ENCODE peak calls at places on chromosomes 2 and 18, in eight cellular contexts. One of them, this sample, is unnamed.

GRCh38 chr2:31337860-31338259 is 76.7 kb downstream of the XDH start:
- DNase-seq in activated T-helper 2 cell treated with anti-CD3 and anti-CD28 coated beads, Interferon-gamma antibody, Interleukin-2, Interleukin-4, amounts not matched to agents 10 μg/mL and 5 μg/mL and 100 μg/mL, durations not matched to agents 14 hours and 24 hours and 36 hours: no peak
- DNase-seq in epithelial cell of prostate: peak; percentile 75
- DNase-seq in iris pigment epithelial cell: peak; percentile 87
- DNase-seq in nephron progenitor cell: no peak
- DNase-seq in cardiac septum: no peak
- DNase-seq in D341Med: no peak
- DNase-seq in activated effector memory CD4-positive, alpha-beta T cell treated with anti-CD3 and anti-CD28 coated beads, Interleukin-2, amount 50 U/mL, for 16 hours: no peak
- DNase-seq in this sample: no peak

GRCh38 chr2:120442923-120443571 is 97.1 kb downstream of the INHBB start:
- DNase-seq in activated T-helper 2 cell treated with anti-CD3 and anti-CD28 coated beads, Interferon-gamma antibody, Interleukin-2, Interleukin-4, amounts not matched to agents 10 μg/mL and 5 μg/mL and 100 μg/mL, durations not matched to agents 14 hours and 24 hours and 36 hours: peak; percentile 21
- DNase-seq in epithelial cell of prostate: no peak
- DNase-seq in iris pigment epithelial cell: no peak
- DNase-seq in nephron progenitor cell: peak; percentile 76
- DNase-seq in cardiac septum: peak; percentile 74
- DNase-seq in D341Med: no peak
- DNase-seq in activated effector memory CD4-positive, alpha-beta T cell treated with anti-CD3 and anti-CD28 coated beads, Interleukin-2, amount 50 U/mL, for 16 hours: peak; percentile 62
- DNase-seq in this sample: no peak

GRCh38 chr2:54208364-54209240 is 47.4 kb downstream of the TSPYL6 start:
- DNase-seq in activated T-helper 2 cell treated with anti-CD3 and anti-CD28 coated beads, Interferon-gamma antibody, Interleukin-2, Interleukin-4, amounts not matched to agents 10 μg/mL and 5 μg/mL and 100 μg/mL, durations not matched to agents 14 hours and 24 hours and 36 hours: no peak
- DNase-seq in epithelial cell of prostate: no peak
- DNase-seq in iris pigment epithelial cell: peak; percentile 70
- DNase-seq in nephron progenitor cell: no peak
- DNase-seq in cardiac septum: no peak
- DNase-seq in D341Med: no peak
- DNase-seq in activated effector memory CD4-positive, alpha-beta T cell treated with anti-CD3 and anti-CD28 coated beads, Interleukin-2, amount 50 U/mL, for 16 hours: no peak
- DNase-seq in this sample: no peak

GRCh38 chr2:239548491-239548890 is 147.7 kb upstream of the HDAC4 start:
- DNase-seq in activated T-helper 2 cell treated with anti-CD3 and anti-CD28 coated beads, Interferon-gamma antibody, Interleukin-2, Interleukin-4, amounts not matched to agents 10 μg/mL and 5 μg/mL and 100 μg/mL, durations not matched to agents 14 hours and 24 hours and 36 hours: peak; percentile 37
- DNase-seq in epithelial cell of prostate: peak; percentile 14
- DNase-seq in iris pigment epithelial cell: no peak
- DNase-seq in nephron progenitor cell: peak; percentile 20
- DNase-seq in cardiac septum: no peak
- DNase-seq in D341Med: no peak
- DNase-seq in activated effector memory CD4-positive, alpha-beta T cell treated with anti-CD3 and anti-CD28 coated beads, Interleukin-2, amount 50 U/mL, for 16 hours: peak; percentile 85
- DNase-seq in this sample: peak; percentile 61

GRCh38 chr2:218997730-218998129 is 4.5 kb upstream of the CRYBA2 start:
- DNase-seq in activated T-helper 2 cell treated with anti-CD3 and anti-CD28 coated beads, Interferon-gamma antibody, Interleukin-2, Interleukin-4, amounts not matched to agents 10 μg/mL and 5 μg/mL and 100 μg/mL, durations not matched to agents 14 hours and 24 hours and 36 hours: no peak
- DNase-seq in epithelial cell of prostate: no peak
- DNase-seq in iris pigment epithelial cell: no peak
- DNase-seq in nephron progenitor cell: no peak
- DNase-seq in cardiac septum: no peak
- DNase-seq in D341Med: no peak
- DNase-seq in activated effector memory CD4-positive, alpha-beta T cell treated with anti-CD3 and anti-CD28 coated beads, Interleukin-2, amount 50 U/mL, for 16 hours: no peak
- DNase-seq in this sample: no peak

GRCh38 chr2:132651115-132652099 is 18.6 kb downstream of the LYPD1 start:
- DNase-seq in activated T-helper 2 cell treated with anti-CD3 and anti-CD28 coated beads, Interferon-gamma antibody, Interleukin-2, Interleukin-4, amounts not matched to agents 10 μg/mL and 5 μg/mL and 100 μg/mL, durations not matched to agents 14 hours and 24 hours and 36 hours: no peak
- DNase-seq in epithelial cell of prostate: no peak
- DNase-seq in iris pigment epithelial cell: peak; percentile 70
- DNase-seq in nephron progenitor cell: peak; percentile 42
- DNase-seq in cardiac septum: no peak
- DNase-seq in D341Med: peak; percentile 36
- DNase-seq in activated effector memory CD4-positive, alpha-beta T cell treated with anti-CD3 and anti-CD28 coated beads, Interleukin-2, amount 50 U/mL, for 16 hours: no peak
- DNase-seq in this sample: no peak

GRCh38 chr2:96409543-96410184 is 74.1 kb downstream of the NCAPH start:
- DNase-seq in activated T-helper 2 cell treated with anti-CD3 and anti-CD28 coated beads, Interferon-gamma antibody, Interleukin-2, Interleukin-4, amounts not matched to agents 10 μg/mL and 5 μg/mL and 100 μg/mL, durations not matched to agents 14 hours and 24 hours and 36 hours: no peak
- DNase-seq in epithelial cell of prostate: no peak
- DNase-seq in iris pigment epithelial cell: no peak
- DNase-seq in nephron progenitor cell: no peak
- DNase-seq in cardiac septum: no peak
- DNase-seq in D341Med: peak; percentile 39
- DNase-seq in activated effector memory CD4-positive, alpha-beta T cell treated with anti-CD3 and anti-CD28 coated beads, Interleukin-2, amount 50 U/mL, for 16 hours: no peak
- DNase-seq in this sample: no peak

GRCh38 chr18:11849845-11850747 is 1.1 kb upstream of the CHMP1B start:
- DNase-seq in activated T-helper 2 cell treated with anti-CD3 and anti-CD28 coated beads, Interferon-gamma antibody, Interleukin-2, Interleukin-4, amounts not matched to agents 10 μg/mL and 5 μg/mL and 100 μg/mL, durations not matched to agents 14 hours and 24 hours and 36 hours: peak; percentile 36
- DNase-seq in epithelial cell of prostate: peak; percentile 62
- DNase-seq in iris pigment epithelial cell: peak; percentile 94
- DNase-seq in nephron progenitor cell: peak; percentile 26
- DNase-seq in cardiac septum: peak; percentile 80
- DNase-seq in D341Med: no peak
- DNase-seq in activated effector memory CD4-positive, alpha-beta T cell treated with anti-CD3 and anti-CD28 coated beads, Interleukin-2, amount 50 U/mL, for 16 hours: peak; percentile 86
- DNase-seq in this sample: peak; percentile 95

GRCh38 chr2:181318504-181319280 is 138.5 kb upstream of the ITGA4 start:
- DNase-seq in activated T-helper 2 cell treated with anti-CD3 and anti-CD28 coated beads, Interferon-gamma antibody, Interleukin-2, Interleukin-4, amounts not matched to agents 10 μg/mL and 5 μg/mL and 100 μg/mL, durations not matched to agents 14 hours and 24 hours and 36 hours: no peak
- DNase-seq in epithelial cell of prostate: no peak
- DNase-seq in iris pigment epithelial cell: no peak
- DNase-seq in nephron progenitor cell: no peak
- DNase-seq in cardiac septum: no peak
- DNase-seq in D341Med: no peak
- DNase-seq in activated effector memory CD4-positive, alpha-beta T cell treated with anti-CD3 and anti-CD28 coated beads, Interleukin-2, amount 50 U/mL, for 16 hours: no peak
- DNase-seq in this sample: no peak

GRCh38 chr18:32373995-32374394 is 96.7 kb downstream of the GAREM1 start:
- DNase-seq in activated T-helper 2 cell treated with anti-CD3 and anti-CD28 coated beads, Interferon-gamma antibody, Interleukin-2, Interleukin-4, amounts not matched to agents 10 μg/mL and 5 μg/mL and 100 μg/mL, durations not matched to agents 14 hours and 24 hours and 36 hours: no peak
- DNase-seq in epithelial cell of prostate: no peak
- DNase-seq in iris pigment epithelial cell: peak; percentile 78
- DNase-seq in nephron progenitor cell: no peak
- DNase-seq in cardiac septum: no peak
- DNase-seq in D341Med: peak; percentile 44
- DNase-seq in activated effector memory CD4-positive, alpha-beta T cell treated with anti-CD3 and anti-CD28 coated beads, Interleukin-2, amount 50 U/mL, for 16 hours: no peak
- DNase-seq in this sample: no peak

GRCh38 chr2:240419321-240419720 is 16.1 kb upstream of the GPC1 start:
- DNase-seq in activated T-helper 2 cell treated with anti-CD3 and anti-CD28 coated beads, Interferon-gamma antibody, Interleukin-2, Interleukin-4, amounts not matched to agents 10 μg/mL and 5 μg/mL and 100 μg/mL, durations not matched to agents 14 hours and 24 hours and 36 hours: no peak
- DNase-seq in epithelial cell of prostate: no peak
- DNase-seq in iris pigment epithelial cell: no peak
- DNase-seq in nephron progenitor cell: no peak
- DNase-seq in cardiac septum: no peak
- DNase-seq in D341Med: peak; percentile 4
- DNase-seq in activated effector memory CD4-positive, alpha-beta T cell treated with anti-CD3 and anti-CD28 coated beads, Interleukin-2, amount 50 U/mL, for 16 hours: no peak
- DNase-seq in this sample: peak; percentile 33

GRCh38 chr2:216242365-216242764 is 129.9 kb downstream of the MARCHF4 start:
- DNase-seq in activated T-helper 2 cell treated with anti-CD3 and anti-CD28 coated beads, Interferon-gamma antibody, Interleukin-2, Interleukin-4, amounts not matched to agents 10 μg/mL and 5 μg/mL and 100 μg/mL, durations not matched to agents 14 hours and 24 hours and 36 hours: no peak
- DNase-seq in epithelial cell of prostate: no peak
- DNase-seq in iris pigment epithelial cell: no peak
- DNase-seq in nephron progenitor cell: no peak
- DNase-seq in cardiac septum: no peak
- DNase-seq in D341Med: peak; percentile 53
- DNase-seq in activated effector memory CD4-positive, alpha-beta T cell treated with anti-CD3 and anti-CD28 coated beads, Interleukin-2, amount 50 U/mL, for 16 hours: no peak
- DNase-seq in this sample: no peak

GRCh38 chr2:238738917-238739316 is 109.0 kb upstream of the TWIST2 start:
- DNase-seq in activated T-helper 2 cell treated with anti-CD3 and anti-CD28 coated beads, Interferon-gamma antibody, Interleukin-2, Interleukin-4, amounts not matched to agents 10 μg/mL and 5 μg/mL and 100 μg/mL, durations not matched to agents 14 hours and 24 hours and 36 hours: no peak
- DNase-seq in epithelial cell of prostate: no peak
- DNase-seq in iris pigment epithelial cell: no peak
- DNase-seq in nephron progenitor cell: no peak
- DNase-seq in cardiac septum: no peak
- DNase-seq in D341Med: no peak
- DNase-seq in activated effector memory CD4-positive, alpha-beta T cell treated with anti-CD3 and anti-CD28 coated beads, Interleukin-2, amount 50 U/mL, for 16 hours: no peak
- DNase-seq in this sample: no peak

GRCh38 chr2:84285056-84285747 is 173.9 kb downstream of the SUCLG1 start:
- DNase-seq in activated T-helper 2 cell treated with anti-CD3 and anti-CD28 coated beads, Interferon-gamma antibody, Interleukin-2, Interleukin-4, amounts not matched to agents 10 μg/mL and 5 μg/mL and 100 μg/mL, durations not matched to agents 14 hours and 24 hours and 36 hours: no peak
- DNase-seq in epithelial cell of prostate: peak; percentile 48
- DNase-seq in iris pigment epithelial cell: no peak
- DNase-seq in nephron progenitor cell: no peak
- DNase-seq in cardiac septum: no peak
- DNase-seq in D341Med: no peak
- DNase-seq in activated effector memory CD4-positive, alpha-beta T cell treated with anti-CD3 and anti-CD28 coated beads, Interleukin-2, amount 50 U/mL, for 16 hours: no peak
- DNase-seq in this sample: no peak

GRCh38 chr2:233386382-233387041 is 32.2 kb downstream of the DGKD start:
- DNase-seq in activated T-helper 2 cell treated with anti-CD3 and anti-CD28 coated beads, Interferon-gamma antibody, Interleukin-2, Interleukin-4, amounts not matched to agents 10 μg/mL and 5 μg/mL and 100 μg/mL, durations not matched to agents 14 hours and 24 hours and 36 hours: no peak
- DNase-seq in epithelial cell of prostate: peak; percentile 6
- DNase-seq in iris pigment epithelial cell: peak; percentile 55
- DNase-seq in nephron progenitor cell: no peak
- DNase-seq in cardiac septum: no peak
- DNase-seq in D341Med: no peak
- DNase-seq in activated effector memory CD4-positive, alpha-beta T cell treated with anti-CD3 and anti-CD28 coated beads, Interleukin-2, amount 50 U/mL, for 16 hours: no peak
- DNase-seq in this sample: no peak

GRCh38 chr2:184685999-184686841 is 87.9 kb downstream of the ZNF804A start:
- DNase-seq in activated T-helper 2 cell treated with anti-CD3 and anti-CD28 coated beads, Interferon-gamma antibody, Interleukin-2, Interleukin-4, amounts not matched to agents 10 μg/mL and 5 μg/mL and 100 μg/mL, durations not matched to agents 14 hours and 24 hours and 36 hours: no peak
- DNase-seq in epithelial cell of prostate: peak; percentile 1
- DNase-seq in iris pigment epithelial cell: peak; percentile 70
- DNase-seq in nephron progenitor cell: no peak
- DNase-seq in cardiac septum: no peak
- DNase-seq in D341Med: no peak
- DNase-seq in activated effector memory CD4-positive, alpha-beta T cell treated with anti-CD3 and anti-CD28 coated beads, Interleukin-2, amount 50 U/mL, for 16 hours: no peak
- DNase-seq in this sample: no peak

GRCh38 chr2:111042772-111043771 is 77.6 kb upstream of the BCL2L11 start:
- DNase-seq in activated T-helper 2 cell treated with anti-CD3 and anti-CD28 coated beads, Interferon-gamma antibody, Interleukin-2, Interleukin-4, amounts not matched to agents 10 μg/mL and 5 μg/mL and 100 μg/mL, durations not matched to agents 14 hours and 24 hours and 36 hours: no peak
- DNase-seq in epithelial cell of prostate: no peak
- DNase-seq in iris pigment epithelial cell: no peak
- DNase-seq in nephron progenitor cell: no peak
- DNase-seq in cardiac septum: no peak
- DNase-seq in D341Med: no peak
- DNase-seq in activated effector memory CD4-positive, alpha-beta T cell treated with anti-CD3 and anti-CD28 coated beads, Interleukin-2, amount 50 U/mL, for 16 hours: peak; percentile 67
- DNase-seq in this sample: no peak

GRCh38 chr18:41396211-41396610 is 558.8 kb upstream of the PIK3C3 start:
- DNase-seq in activated T-helper 2 cell treated with anti-CD3 and anti-CD28 coated beads, Interferon-gamma antibody, Interleukin-2, Interleukin-4, amounts not matched to agents 10 μg/mL and 5 μg/mL and 100 μg/mL, durations not matched to agents 14 hours and 24 hours and 36 hours: no peak
- DNase-seq in epithelial cell of prostate: no peak
- DNase-seq in iris pigment epithelial cell: no peak
- DNase-seq in nephron progenitor cell: no peak
- DNase-seq in cardiac septum: no peak
- DNase-seq in D341Med: no peak
- DNase-seq in activated effector memory CD4-positive, alpha-beta T cell treated with anti-CD3 and anti-CD28 coated beads, Interleukin-2, amount 50 U/mL, for 16 hours: no peak
- DNase-seq in this sample: no peak

GRCh38 chr18:5297582-5297981 is 2.1 kb upstream of the ZBTB14 start:
- DNase-seq in activated T-helper 2 cell treated with anti-CD3 and anti-CD28 coated beads, Interferon-gamma antibody, Interleukin-2, Interleukin-4, amounts not matched to agents 10 μg/mL and 5 μg/mL and 100 μg/mL, durations not matched to agents 14 hours and 24 hours and 36 hours: no peak
- DNase-seq in epithelial cell of prostate: no peak
- DNase-seq in iris pigment epithelial cell: no peak
- DNase-seq in nephron progenitor cell: no peak
- DNase-seq in cardiac septum: no peak
- DNase-seq in D341Med: no peak
- DNase-seq in activated effector memory CD4-positive, alpha-beta T cell treated with anti-CD3 and anti-CD28 coated beads, Interleukin-2, amount 50 U/mL, for 16 hours: no peak
- DNase-seq in this sample: no peak

GRCh38 chr2:98468621-98469236 is 24.1 kb downstream of the INPP4A start:
- DNase-seq in activated T-helper 2 cell treated with anti-CD3 and anti-CD28 coated beads, Interferon-gamma antibody, Interleukin-2, Interleukin-4, amounts not matched to agents 10 μg/mL and 5 μg/mL and 100 μg/mL, durations not matched to agents 14 hours and 24 hours and 36 hours: no peak
- DNase-seq in epithelial cell of prostate: no peak
- DNase-seq in iris pigment epithelial cell: peak; percentile 38
- DNase-seq in nephron progenitor cell: no peak
- DNase-seq in cardiac septum: no peak
- DNase-seq in D341Med: no peak
- DNase-seq in activated effector memory CD4-positive, alpha-beta T cell treated with anti-CD3 and anti-CD28 coated beads, Interleukin-2, amount 50 U/mL, for 16 hours: peak; percentile 83
- DNase-seq in this sample: no peak

GRCh38 chr2:218482651-218483050 is 63.7 kb downstream of the VIL1 start:
- DNase-seq in activated T-helper 2 cell treated with anti-CD3 and anti-CD28 coated beads, Interferon-gamma antibody, Interleukin-2, Interleukin-4, amounts not matched to agents 10 μg/mL and 5 μg/mL and 100 μg/mL, durations not matched to agents 14 hours and 24 hours and 36 hours: no peak
- DNase-seq in epithelial cell of prostate: no peak
- DNase-seq in iris pigment epithelial cell: peak; percentile 73
- DNase-seq in nephron progenitor cell: no peak
- DNase-seq in cardiac septum: no peak
- DNase-seq in D341Med: no peak
- DNase-seq in activated effector memory CD4-positive, alpha-beta T cell treated with anti-CD3 and anti-CD28 coated beads, Interleukin-2, amount 50 U/mL, for 16 hours: no peak
- DNase-seq in this sample: no peak

GRCh38 chr2:61775956-61776570 is 77.8 kb downstream of the FAM161A start:
- DNase-seq in activated T-helper 2 cell treated with anti-CD3 and anti-CD28 coated beads, Interferon-gamma antibody, Interleukin-2, Interleukin-4, amounts not matched to agents 10 μg/mL and 5 μg/mL and 100 μg/mL, durations not matched to agents 14 hours and 24 hours and 36 hours: no peak
- DNase-seq in epithelial cell of prostate: no peak
- DNase-seq in iris pigment epithelial cell: no peak
- DNase-seq in nephron progenitor cell: no peak
- DNase-seq in cardiac septum: no peak
- DNase-seq in D341Med: no peak
- DNase-seq in activated effector memory CD4-positive, alpha-beta T cell treated with anti-CD3 and anti-CD28 coated beads, Interleukin-2, amount 50 U/mL, for 16 hours: no peak
- DNase-seq in this sample: no peak

GRCh38 chr18:58044370-58045264 is 591 bp downstream of the NEDD4L start:
- DNase-seq in activated T-helper 2 cell treated with anti-CD3 and anti-CD28 coated beads, Interferon-gamma antibody, Interleukin-2, Interleukin-4, amounts not matched to agents 10 μg/mL and 5 μg/mL and 100 μg/mL, durations not matched to agents 14 hours and 24 hours and 36 hours: peak; percentile 16
- DNase-seq in epithelial cell of prostate: no peak
- DNase-seq in iris pigment epithelial cell: peak; percentile 31
- DNase-seq in nephron progenitor cell: peak; percentile 65
- DNase-seq in cardiac septum: no peak
- DNase-seq in D341Med: peak; percentile 72
- DNase-seq in activated effector memory CD4-positive, alpha-beta T cell treated with anti-CD3 and anti-CD28 coated beads, Interleukin-2, amount 50 U/mL, for 16 hours: peak; percentile 80
- DNase-seq in this sample: peak; percentile 74

GRCh38 chr2:72924353-72925240 is 7.3 kb downstream of the EMX1 start:
- DNase-seq in activated T-helper 2 cell treated with anti-CD3 and anti-CD28 coated beads, Interferon-gamma antibody, Interleukin-2, Interleukin-4, amounts not matched to agents 10 μg/mL and 5 μg/mL and 100 μg/mL, durations not matched to agents 14 hours and 24 hours and 36 hours: no peak
- DNase-seq in epithelial cell of prostate: no peak
- DNase-seq in iris pigment epithelial cell: no peak
- DNase-seq in nephron progenitor cell: peak; percentile 51
- DNase-seq in cardiac septum: peak; percentile 70
- DNase-seq in D341Med: peak; percentile 28
- DNase-seq in activated effector memory CD4-positive, alpha-beta T cell treated with anti-CD3 and anti-CD28 coated beads, Interleukin-2, amount 50 U/mL, for 16 hours: peak; percentile 61
- DNase-seq in this sample: peak; percentile 63

GRCh38 chr2:31812051-31812798 is 198.6 kb downstream of the MEMO1 start:
- DNase-seq in activated T-helper 2 cell treated with anti-CD3 and anti-CD28 coated beads, Interferon-gamma antibody, Interleukin-2, Interleukin-4, amounts not matched to agents 10 μg/mL and 5 μg/mL and 100 μg/mL, durations not matched to agents 14 hours and 24 hours and 36 hours: peak; percentile 13
- DNase-seq in epithelial cell of prostate: no peak
- DNase-seq in iris pigment epithelial cell: peak; percentile 68
- DNase-seq in nephron progenitor cell: no peak
- DNase-seq in cardiac septum: no peak
- DNase-seq in D341Med: no peak
- DNase-seq in activated effector memory CD4-positive, alpha-beta T cell treated with anti-CD3 and anti-CD28 coated beads, Interleukin-2, amount 50 U/mL, for 16 hours: no peak
- DNase-seq in this sample: no peak

GRCh38 chr2:128805918-128806317 is 487.2 kb upstream of the HS6ST1 start:
- DNase-seq in activated T-helper 2 cell treated with anti-CD3 and anti-CD28 coated beads, Interferon-gamma antibody, Interleukin-2, Interleukin-4, amounts not matched to agents 10 μg/mL and 5 μg/mL and 100 μg/mL, durations not matched to agents 14 hours and 24 hours and 36 hours: no peak
- DNase-seq in epithelial cell of prostate: no peak
- DNase-seq in iris pigment epithelial cell: no peak
- DNase-seq in nephron progenitor cell: no peak
- DNase-seq in cardiac septum: no peak
- DNase-seq in D341Med: no peak
- DNase-seq in activated effector memory CD4-positive, alpha-beta T cell treated with anti-CD3 and anti-CD28 coated beads, Interleukin-2, amount 50 U/mL, for 16 hours: no peak
- DNase-seq in this sample: no peak

GRCh38 chr2:28915939-28916338 is 21.5 kb downstream of the WDR43 start:
- DNase-seq in activated T-helper 2 cell treated with anti-CD3 and anti-CD28 coated beads, Interferon-gamma antibody, Interleukin-2, Interleukin-4, amounts not matched to agents 10 μg/mL and 5 μg/mL and 100 μg/mL, durations not matched to agents 14 hours and 24 hours and 36 hours: no peak
- DNase-seq in epithelial cell of prostate: no peak
- DNase-seq in iris pigment epithelial cell: peak; percentile 81
- DNase-seq in nephron progenitor cell: no peak
- DNase-seq in cardiac septum: no peak
- DNase-seq in D341Med: no peak
- DNase-seq in activated effector memory CD4-positive, alpha-beta T cell treated with anti-CD3 and anti-CD28 coated beads, Interleukin-2, amount 50 U/mL, for 16 hours: no peak
- DNase-seq in this sample: no peak

GRCh38 chr2:157182834-157183396 is 74.6 kb upstream of the GALNT5 start:
- DNase-seq in activated T-helper 2 cell treated with anti-CD3 and anti-CD28 coated beads, Interferon-gamma antibody, Interleukin-2, Interleukin-4, amounts not matched to agents 10 μg/mL and 5 μg/mL and 100 μg/mL, durations not matched to agents 14 hours and 24 hours and 36 hours: no peak
- DNase-seq in epithelial cell of prostate: peak; percentile 73
- DNase-seq in iris pigment epithelial cell: peak; percentile 95
- DNase-seq in nephron progenitor cell: no peak
- DNase-seq in cardiac septum: no peak
- DNase-seq in D341Med: no peak
- DNase-seq in activated effector memory CD4-positive, alpha-beta T cell treated with anti-CD3 and anti-CD28 coated beads, Interleukin-2, amount 50 U/mL, for 16 hours: no peak
- DNase-seq in this sample: no peak

GRCh38 chr2:230068658-230069080 is at the start of gene SLC16A14:
- DNase-seq in activated T-helper 2 cell treated with anti-CD3 and anti-CD28 coated beads, Interferon-gamma antibody, Interleukin-2, Interleukin-4, amounts not matched to agents 10 μg/mL and 5 μg/mL and 100 μg/mL, durations not matched to agents 14 hours and 24 hours and 36 hours: peak; percentile 16
- DNase-seq in epithelial cell of prostate: no peak
- DNase-seq in iris pigment epithelial cell: peak; percentile 64
- DNase-seq in nephron progenitor cell: peak; percentile 27
- DNase-seq in cardiac septum: no peak
- DNase-seq in D341Med: no peak
- DNase-seq in activated effector memory CD4-positive, alpha-beta T cell treated with anti-CD3 and anti-CD28 coated beads, Interleukin-2, amount 50 U/mL, for 16 hours: peak; percentile 69
- DNase-seq in this sample: no peak

GRCh38 chr2:101809656-101810055 is 112.1 kb downstream of the MAP4K4 start:
- DNase-seq in activated T-helper 2 cell treated with anti-CD3 and anti-CD28 coated beads, Interferon-gamma antibody, Interleukin-2, Interleukin-4, amounts not matched to agents 10 μg/mL and 5 μg/mL and 100 μg/mL, durations not matched to agents 14 hours and 24 hours and 36 hours: no peak
- DNase-seq in epithelial cell of prostate: no peak
- DNase-seq in iris pigment epithelial cell: no peak
- DNase-seq in nephron progenitor cell: no peak
- DNase-seq in cardiac septum: no peak
- DNase-seq in D341Med: no peak
- DNase-seq in activated effector memory CD4-positive, alpha-beta T cell treated with anti-CD3 and anti-CD28 coated beads, Interleukin-2, amount 50 U/mL, for 16 hours: no peak
- DNase-seq in this sample: no peak

GRCh38 chr2:14418110-14418509 is 214.4 kb upstream of the LRATD1 start:
- DNase-seq in activated T-helper 2 cell treated with anti-CD3 and anti-CD28 coated beads, Interferon-gamma antibody, Interleukin-2, Interleukin-4, amounts not matched to agents 10 μg/mL and 5 μg/mL and 100 μg/mL, durations not matched to agents 14 hours and 24 hours and 36 hours: no peak
- DNase-seq in epithelial cell of prostate: no peak
- DNase-seq in iris pigment epithelial cell: peak; percentile 22
- DNase-seq in nephron progenitor cell: no peak
- DNase-seq in cardiac septum: no peak
- DNase-seq in D341Med: no peak
- DNase-seq in activated effector memory CD4-positive, alpha-beta T cell treated with anti-CD3 and anti-CD28 coated beads, Interleukin-2, amount 50 U/mL, for 16 hours: no peak
- DNase-seq in this sample: no peak

GRCh38 chr2:241111443-241111810 is 9.3 kb upstream of the MTERF4 start:
- DNase-seq in activated T-helper 2 cell treated with anti-CD3 and anti-CD28 coated beads, Interferon-gamma antibody, Interleukin-2, Interleukin-4, amounts not matched to agents 10 μg/mL and 5 μg/mL and 100 μg/mL, durations not matched to agents 14 hours and 24 hours and 36 hours: no peak
- DNase-seq in epithelial cell of prostate: no peak
- DNase-seq in iris pigment epithelial cell: no peak
- DNase-seq in nephron progenitor cell: no peak
- DNase-seq in cardiac septum: no peak
- DNase-seq in D341Med: no peak
- DNase-seq in activated effector memory CD4-positive, alpha-beta T cell treated with anti-CD3 and anti-CD28 coated beads, Interleukin-2, amount 50 U/mL, for 16 hours: peak; percentile 78
- DNase-seq in this sample: no peak

GRCh38 chr2:3651686-3652516 is 6.1 kb upstream of the ALLC start:
- DNase-seq in activated T-helper 2 cell treated with anti-CD3 and anti-CD28 coated beads, Interferon-gamma antibody, Interleukin-2, Interleukin-4, amounts not matched to agents 10 μg/mL and 5 μg/mL and 100 μg/mL, durations not matched to agents 14 hours and 24 hours and 36 hours: peak; percentile 66
- DNase-seq in epithelial cell of prostate: no peak
- DNase-seq in iris pigment epithelial cell: peak; percentile 34
- DNase-seq in nephron progenitor cell: peak; percentile 53
- DNase-seq in cardiac septum: no peak
- DNase-seq in D341Med: peak; percentile 49
- DNase-seq in activated effector memory CD4-positive, alpha-beta T cell treated with anti-CD3 and anti-CD28 coated beads, Interleukin-2, amount 50 U/mL, for 16 hours: peak; percentile 82
- DNase-seq in this sample: no peak

GRCh38 chr2:65383571-65384488 is 48.6 kb downstream of the SPRED2 start:
- DNase-seq in activated T-helper 2 cell treated with anti-CD3 and anti-CD28 coated beads, Interferon-gamma antibody, Interleukin-2, Interleukin-4, amounts not matched to agents 10 μg/mL and 5 μg/mL and 100 μg/mL, durations not matched to agents 14 hours and 24 hours and 36 hours: no peak
- DNase-seq in epithelial cell of prostate: no peak
- DNase-seq in iris pigment epithelial cell: no peak
- DNase-seq in nephron progenitor cell: no peak
- DNase-seq in cardiac septum: no peak
- DNase-seq in D341Med: no peak
- DNase-seq in activated effector memory CD4-positive, alpha-beta T cell treated with anti-CD3 and anti-CD28 coated beads, Interleukin-2, amount 50 U/mL, for 16 hours: no peak
- DNase-seq in this sample: no peak